ENCODE peak calls at places on chromosomes 2 and 18, in six cellular contexts. One of them, this sample, is unnamed.

GRCh38 chr18:1270081-1270480 is 365.4 kb downstream of the ADCYAP1 start:
- DNase-seq in AG09319: no peak
- DNase-seq in heart right ventricle: no peak
- DNase-seq in WTC11: no peak
- DNase-seq in A172: no peak
- DNase-seq in fibroblast of the conjunctiva: no peak
- DNase-seq in this sample: no peak

GRCh38 chr2:236378851-236379250 is 114.6 kb upstream of the ASB18 start:
- DNase-seq in AG09319: no peak
- DNase-seq in heart right ventricle: no peak
- DNase-seq in WTC11: no peak
- DNase-seq in A172: no peak
- DNase-seq in fibroblast of the conjunctiva: no peak
- DNase-seq in this sample: no peak

GRCh38 chr2:211766689-211767088 is 771.9 kb downstream of the ERBB4 start:
- DNase-seq in AG09319: no peak
- DNase-seq in heart right ventricle: no peak
- DNase-seq in WTC11: peak
- DNase-seq in A172: peak
- DNase-seq in fibroblast of the conjunctiva: no peak
- DNase-seq in this sample: no peak

GRCh38 chr2:105406221-105406620 is 7.4 kb upstream of the FHL2 start:
- DNase-seq in AG09319: no peak
- DNase-seq in heart right ventricle: no peak
- DNase-seq in WTC11: no peak
- DNase-seq in A172: peak
- DNase-seq in fibroblast of the conjunctiva: no peak
- DNase-seq in this sample: no peak

GRCh38 chr2:180763249-180763989 is 217.0 kb upstream of the UBE2E3 start:
- DNase-seq in AG09319: no peak
- DNase-seq in heart right ventricle: no peak
- DNase-seq in WTC11: no peak
- DNase-seq in A172: no peak
- DNase-seq in fibroblast of the conjunctiva: no peak
- DNase-seq in this sample: no peak

GRCh38 chr2:88540346-88540745 is 86.9 kb downstream of the EIF2AK3 start:
- DNase-seq in AG09319: no peak
- DNase-seq in heart right ventricle: no peak
- DNase-seq in WTC11: no peak
- DNase-seq in A172: peak
- DNase-seq in fibroblast of the conjunctiva: no peak
- DNase-seq in this sample: no peak

GRCh38 chr2:207133862-207134519 is 31.8 kb downstream of the KLF7 start:
- DNase-seq in AG09319: no peak
- DNase-seq in heart right ventricle: peak
- DNase-seq in WTC11: no peak
- DNase-seq in A172: peak
- DNase-seq in fibroblast of the conjunctiva: peak
- DNase-seq in this sample: peak

GRCh38 chr2:207768168-207768890 is 1.4 kb downstream of the FZD5 start:
- DNase-seq in AG09319: no peak
- DNase-seq in heart right ventricle: peak
- DNase-seq in WTC11: peak
- DNase-seq in A172: no peak
- DNase-seq in fibroblast of the conjunctiva: no peak
- DNase-seq in this sample: peak

GRCh38 chr2:221380049-221380448 is 192.1 kb downstream of the EPHA4 start:
- DNase-seq in AG09319: no peak
- DNase-seq in heart right ventricle: no peak
- DNase-seq in WTC11: no peak
- DNase-seq in A172: no peak
- DNase-seq in fibroblast of the conjunctiva: no peak
- DNase-seq in this sample: peak

GRCh38 chr2:2664989-2665833 is 334.1 kb upstream of the MYT1L start:
- DNase-seq in AG09319: no peak
- DNase-seq in heart right ventricle: no peak
- DNase-seq in WTC11: no peak
- DNase-seq in A172: peak
- DNase-seq in fibroblast of the conjunctiva: no peak
- DNase-seq in this sample: peak